ENCODE peak calls at places on chromosome 7, in seven cellular contexts. One of them, this sample, is unnamed.

GRCh38 chr7:157567666-157568065 is 230.9 kb downstream of the DNAJB6 start:
- DNase-seq in HL-60: no peak
- DNase-seq in coronary artery: no peak
- DNase-seq in PC-3: no peak
- DNase-seq in foreskin fibroblast: no peak
- DNase-seq in epithelial cell of proximal tubule: no peak
- DNase-seq in colonic mucosa: no peak
- DNase-seq in this sample: no peak

GRCh38 chr7:158054081-158054480 is 533.5 kb downstream of the PTPRN2 start:
- DNase-seq in HL-60: no peak
- DNase-seq in coronary artery: no peak
- DNase-seq in PC-3: no peak
- DNase-seq in foreskin fibroblast: no peak
- DNase-seq in epithelial cell of proximal tubule: no peak
- DNase-seq in colonic mucosa: no peak
- DNase-seq in this sample: no peak

GRCh38 chr7:66696774-66697191 is 43.8 kb upstream of the RABGEF1 start:
- DNase-seq in HL-60: no peak
- DNase-seq in coronary artery: no peak
- DNase-seq in PC-3: no peak
- DNase-seq in foreskin fibroblast: peak
- DNase-seq in epithelial cell of proximal tubule: no peak
- DNase-seq in colonic mucosa: no peak
- DNase-seq in this sample: no peak

GRCh38 chr7:48109848-48110663 is 21.0 kb downstream of the UPP1 start:
- DNase-seq in HL-60: peak
- DNase-seq in coronary artery: no peak
- DNase-seq in PC-3: peak
- DNase-seq in foreskin fibroblast: no peak
- DNase-seq in epithelial cell of proximal tubule: no peak
- DNase-seq in colonic mucosa: peak
- DNase-seq in this sample: no peak

GRCh38 chr7:84076219-84076618 is 118.4 kb downstream of the SEMA3A start:
- DNase-seq in HL-60: no peak
- DNase-seq in coronary artery: no peak
- DNase-seq in PC-3: no peak
- DNase-seq in foreskin fibroblast: no peak
- DNase-seq in epithelial cell of proximal tubule: no peak
- DNase-seq in colonic mucosa: no peak
- DNase-seq in this sample: no peak

GRCh38 chr7:43700059-43700501 is 29.2 kb downstream of the COA1 start:
- DNase-seq in HL-60: no peak
- DNase-seq in coronary artery: no peak
- DNase-seq in PC-3: peak
- DNase-seq in foreskin fibroblast: peak
- DNase-seq in epithelial cell of proximal tubule: no peak
- DNase-seq in colonic mucosa: no peak
- DNase-seq in this sample: no peak

GRCh38 chr7:120021085-120021484 is 251.9 kb upstream of the KCND2 start:
- DNase-seq in HL-60: no peak
- DNase-seq in coronary artery: no peak
- DNase-seq in PC-3: no peak
- DNase-seq in foreskin fibroblast: no peak
- DNase-seq in epithelial cell of proximal tubule: no peak
- DNase-seq in colonic mucosa: no peak
- DNase-seq in this sample: no peak

GRCh38 chr7:132161976-132162375 is 414.3 kb downstream of the PLXNA4 start:
- DNase-seq in HL-60: no peak
- DNase-seq in coronary artery: no peak
- DNase-seq in PC-3: no peak
- DNase-seq in foreskin fibroblast: no peak
- DNase-seq in epithelial cell of proximal tubule: no peak
- DNase-seq in colonic mucosa: no peak
- DNase-seq in this sample: no peak

GRCh38 chr7:107441576-107442422 is 28.1 kb upstream of the GPR22 start:
- DNase-seq in HL-60: no peak
- DNase-seq in coronary artery: no peak
- DNase-seq in PC-3: no peak
- DNase-seq in foreskin fibroblast: no peak
- DNase-seq in epithelial cell of proximal tubule: no peak
- DNase-seq in colonic mucosa: no peak
- DNase-seq in this sample: no peak

GRCh38 chr7:103993551-103993950 is 4.1 kb upstream of the RELN start:
- DNase-seq in HL-60: no peak
- DNase-seq in coronary artery: no peak
- DNase-seq in PC-3: no peak
- DNase-seq in foreskin fibroblast: no peak
- DNase-seq in epithelial cell of proximal tubule: no peak
- DNase-seq in colonic mucosa: no peak
- DNase-seq in this sample: no peak

GRCh38 chr7:149423441-149423970 is 37.4 kb downstream of the ZNF777 start:
- DNase-seq in HL-60: no peak
- DNase-seq in coronary artery: no peak
- DNase-seq in PC-3: no peak
- DNase-seq in foreskin fibroblast: no peak
- DNase-seq in epithelial cell of proximal tubule: no peak
- DNase-seq in colonic mucosa: no peak
- DNase-seq in this sample: no peak

GRCh38 chr7:28708033-28708451 is 250.1 kb downstream of the TRIL start:
- DNase-seq in HL-60: no peak
- DNase-seq in coronary artery: no peak
- DNase-seq in PC-3: no peak
- DNase-seq in foreskin fibroblast: peak
- DNase-seq in epithelial cell of proximal tubule: peak
- DNase-seq in colonic mucosa: no peak
- DNase-seq in this sample: no peak

GRCh38 chr7:117809958-117810357 is 63.3 kb downstream of the CTTNBP2 start:
- DNase-seq in HL-60: no peak
- DNase-seq in coronary artery: no peak
- DNase-seq in PC-3: no peak
- DNase-seq in foreskin fibroblast: no peak
- DNase-seq in epithelial cell of proximal tubule: no peak
- DNase-seq in colonic mucosa: no peak
- DNase-seq in this sample: no peak

GRCh38 chr7:78363866-78364265 is 565.3 kb downstream of the PHTF2 start:
- DNase-seq in HL-60: no peak
- DNase-seq in coronary artery: no peak
- DNase-seq in PC-3: no peak
- DNase-seq in foreskin fibroblast: no peak
- DNase-seq in epithelial cell of proximal tubule: no peak
- DNase-seq in colonic mucosa: no peak
- DNase-seq in this sample: no peak
- TF ChIP-seq CTCF in HL-60: no peak
- TF ChIP-seq CTCF in coronary artery: no peak
- TF ChIP-seq CTCF in PC-3: peak
- TF ChIP-seq CTCF in foreskin fibroblast: no peak
- TF ChIP-seq CTCF in epithelial cell of proximal tubule: no peak
- TF ChIP-seq CTCF in colonic mucosa: no peak
- TF ChIP-seq CTCF in this sample: no peak

DNA sequence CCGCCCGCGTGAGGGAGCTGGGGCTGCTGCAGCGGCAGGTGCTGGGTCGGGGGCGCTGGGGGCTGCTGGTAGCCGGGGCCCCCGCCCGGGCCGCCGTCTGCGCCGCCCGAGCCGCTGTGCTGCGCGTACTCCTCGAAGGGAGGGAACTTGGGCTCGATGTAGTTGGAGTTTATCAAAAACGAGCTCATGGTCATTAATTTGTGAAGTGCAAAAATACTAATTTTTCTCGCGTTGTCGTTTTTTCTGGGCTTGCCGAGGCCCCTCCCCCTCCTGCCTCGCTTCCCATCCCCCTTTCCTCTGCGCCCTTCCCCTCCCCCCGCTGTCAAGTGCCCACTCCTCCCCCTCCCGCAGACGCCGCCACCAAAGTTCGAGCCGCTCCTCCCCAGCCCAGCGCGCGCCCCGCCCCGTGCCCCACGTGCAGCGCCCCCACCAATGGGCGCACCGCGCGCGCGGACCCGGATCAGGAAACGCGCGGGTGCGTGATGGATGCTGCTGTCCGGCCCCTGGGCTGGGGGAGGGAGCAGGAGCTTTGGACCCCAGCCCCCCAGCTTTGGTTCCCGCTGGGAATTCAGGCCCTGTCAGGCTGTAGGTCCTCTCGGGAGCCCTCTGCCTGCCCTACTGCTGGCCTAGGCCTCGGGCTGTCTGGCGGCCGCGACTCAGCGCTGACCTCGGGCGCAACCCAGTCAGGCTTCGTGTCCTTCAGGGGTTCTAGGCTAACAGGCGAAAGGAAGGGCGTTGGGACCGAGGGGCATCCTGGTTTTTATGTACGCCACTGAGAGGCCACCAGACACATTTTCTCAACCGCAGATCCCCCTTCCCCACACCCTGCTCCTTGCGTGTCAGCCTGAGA is at the start of gene HOXA4:
- DNase-seq in HL-60: peak
- DNase-seq in coronary artery: peak
- DNase-seq in PC-3: peak
- DNase-seq in foreskin fibroblast: peak
- DNase-seq in epithelial cell of proximal tubule: no peak
- DNase-seq in colonic mucosa: peak
- DNase-seq in this sample: no peak
- H3K4me3 ChIP-seq in HL-60: peak
- H3K4me3 ChIP-seq in coronary artery: peak
- H3K4me3 ChIP-seq in PC-3: peak
- H3K4me3 ChIP-seq in foreskin fibroblast: peak
- H3K4me3 ChIP-seq in epithelial cell of proximal tubule: peak
- H3K4me3 ChIP-seq in colonic mucosa: peak
- H3K4me3 ChIP-seq in this sample: peak

GRCh38 chr7:11207565-11207964 is 233.9 kb downstream of the PHF14 start:
- DNase-seq in HL-60: no peak
- DNase-seq in coronary artery: no peak
- DNase-seq in PC-3: no peak
- DNase-seq in foreskin fibroblast: no peak
- DNase-seq in epithelial cell of proximal tubule: no peak
- DNase-seq in colonic mucosa: no peak
- DNase-seq in this sample: no peak
- TF ChIP-seq CTCF in HL-60: no peak
- TF ChIP-seq CTCF in coronary artery: no peak
- TF ChIP-seq CTCF in PC-3: no peak
- TF ChIP-seq CTCF in foreskin fibroblast: no peak
- TF ChIP-seq CTCF in epithelial cell of proximal tubule: no peak
- TF ChIP-seq CTCF in colonic mucosa: no peak
- TF ChIP-seq CTCF in this sample: no peak

GRCh38 chr7:74206589-74207120 is 3.2 kb upstream of the LAT2 start:
- DNase-seq in HL-60: peak
- DNase-seq in coronary artery: peak
- DNase-seq in PC-3: peak
- DNase-seq in foreskin fibroblast: peak
- DNase-seq in epithelial cell of proximal tubule: no peak
- DNase-seq in colonic mucosa: peak
- DNase-seq in this sample: no peak

GRCh38 chr7:74203157-74203556 is 6.6 kb upstream of the LAT2 start:
- DNase-seq in HL-60: peak
- DNase-seq in coronary artery: no peak
- DNase-seq in PC-3: peak
- DNase-seq in foreskin fibroblast: peak
- DNase-seq in epithelial cell of proximal tubule: no peak
- DNase-seq in colonic mucosa: peak
- DNase-seq in this sample: no peak

GRCh38 chr7:74199551-74200355 is 10.1 kb upstream of the LAT2 start:
- DNase-seq in HL-60: no peak
- DNase-seq in coronary artery: no peak
- DNase-seq in PC-3: peak
- DNase-seq in foreskin fibroblast: no peak
- DNase-seq in epithelial cell of proximal tubule: no peak
- DNase-seq in colonic mucosa: no peak
- DNase-seq in this sample: no peak

GRCh38 chr7:74207586-74207985 is 2.2 kb upstream of the LAT2 start:
- DNase-seq in HL-60: no peak
- DNase-seq in coronary artery: no peak
- DNase-seq in PC-3: no peak
- DNase-seq in foreskin fibroblast: no peak
- DNase-seq in epithelial cell of proximal tubule: no peak
- DNase-seq in colonic mucosa: no peak
- DNase-seq in this sample: no peak

GRCh38 chr7:74203956-74204615 is 5.7 kb upstream of the LAT2 start:
- DNase-seq in HL-60: no peak
- DNase-seq in coronary artery: no peak
- DNase-seq in PC-3: no peak
- DNase-seq in foreskin fibroblast: no peak
- DNase-seq in epithelial cell of proximal tubule: no peak
- DNase-seq in colonic mucosa: no peak
- DNase-seq in this sample: no peak
- H3K4me3 ChIP-seq in HL-60: no peak
- H3K4me3 ChIP-seq in coronary artery: no peak
- H3K4me3 ChIP-seq in PC-3: no peak
- H3K4me3 ChIP-seq in foreskin fibroblast: no peak
- H3K4me3 ChIP-seq in epithelial cell of proximal tubule: no peak
- H3K4me3 ChIP-seq in colonic mucosa: no peak
- H3K4me3 ChIP-seq in this sample: no peak

DNA sequence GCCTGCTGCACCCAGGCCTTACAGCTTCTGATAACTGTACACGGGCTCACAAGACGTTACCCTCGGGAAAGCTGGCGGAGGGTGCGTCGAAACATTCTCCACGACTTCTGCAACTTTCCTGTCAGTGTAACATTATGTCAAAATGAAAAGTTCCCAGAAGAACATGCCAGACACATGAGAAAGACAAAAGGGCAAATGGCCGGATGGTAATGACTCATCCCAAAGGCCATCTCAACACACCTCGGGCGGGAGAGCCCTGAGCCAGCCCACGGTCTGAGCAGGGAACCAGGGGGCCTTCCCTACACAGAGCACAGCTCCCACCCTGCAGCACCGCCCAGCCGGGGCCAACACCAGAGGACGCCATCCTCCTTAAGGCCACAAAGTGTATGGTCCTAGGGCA is 118.7 kb downstream of the MAD1L1 start:
- DNase-seq in HL-60: no peak
- DNase-seq in coronary artery: no peak
- DNase-seq in PC-3: peak
- DNase-seq in foreskin fibroblast: peak
- DNase-seq in epithelial cell of proximal tubule: no peak
- DNase-seq in colonic mucosa: no peak
- DNase-seq in this sample: no peak
- TF ChIP-seq CTCF in HL-60: no peak
- TF ChIP-seq CTCF in coronary artery: no peak
- TF ChIP-seq CTCF in PC-3: no peak
- TF ChIP-seq CTCF in foreskin fibroblast: no peak
- TF ChIP-seq CTCF in epithelial cell of proximal tubule: no peak
- TF ChIP-seq CTCF in colonic mucosa: no peak
- TF ChIP-seq CTCF in this sample: no peak

DNA sequence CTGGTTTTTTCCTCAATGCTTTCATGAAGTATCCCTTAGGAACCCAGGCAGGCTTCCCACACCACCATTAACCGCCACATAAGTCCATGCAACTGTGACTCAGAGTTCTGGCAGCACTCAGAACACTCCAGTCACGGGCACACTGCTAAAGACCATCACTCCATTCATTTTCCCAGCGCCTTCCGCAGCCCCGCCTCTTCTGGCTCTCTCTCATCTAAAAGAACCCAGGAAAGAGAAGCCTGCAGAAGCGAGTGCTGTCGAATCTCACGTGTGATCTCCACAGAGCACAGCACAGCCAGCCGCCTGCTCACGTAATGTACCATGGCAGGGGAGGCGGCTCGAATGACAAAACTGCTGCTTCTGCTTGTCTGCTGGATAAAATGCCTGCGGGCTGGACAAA is 1.9 kb downstream of the PSMG3 start:
- DNase-seq in HL-60: no peak
- DNase-seq in coronary artery: no peak
- DNase-seq in PC-3: peak
- DNase-seq in foreskin fibroblast: no peak
- DNase-seq in epithelial cell of proximal tubule: peak
- DNase-seq in colonic mucosa: no peak
- DNase-seq in this sample: no peak
- H3K4me3 ChIP-seq in HL-60: no peak
- H3K4me3 ChIP-seq in coronary artery: no peak
- H3K4me3 ChIP-seq in PC-3: peak
- H3K4me3 ChIP-seq in foreskin fibroblast: no peak
- H3K4me3 ChIP-seq in epithelial cell of proximal tubule: peak
- H3K4me3 ChIP-seq in colonic mucosa: no peak
- H3K4me3 ChIP-seq in this sample: no peak

GRCh38 chr7:30396379-30396778 is 82.2 kb downstream of the NOD1 start:
- DNase-seq in HL-60: peak
- DNase-seq in coronary artery: no peak
- DNase-seq in PC-3: no peak
- DNase-seq in foreskin fibroblast: no peak
- DNase-seq in epithelial cell of proximal tubule: no peak
- DNase-seq in colonic mucosa: no peak
- DNase-seq in this sample: no peak
- TF ChIP-seq CTCF in HL-60: no peak
- TF ChIP-seq CTCF in coronary artery: no peak
- TF ChIP-seq CTCF in PC-3: peak
- TF ChIP-seq CTCF in foreskin fibroblast: peak
- TF ChIP-seq CTCF in epithelial cell of proximal tubule: peak
- TF ChIP-seq CTCF in colonic mucosa: no peak
- TF ChIP-seq CTCF in this sample: no peak

This sample was measured in AG04449.